ENCODE peak calls at places on chromosomes 5 and 9, in nine cellular contexts. One of them, this sample, is unnamed.

GRCh38 chr9:135017916-135018915 is 69.3 kb upstream of the OLFM1 start:
- DNase-seq in heart left ventricle: no peak
- DNase-seq in esophagus squamous epithelium: no peak
- DNase-seq in cardiac fibroblast: no peak
- DNase-seq in GM12865: no peak
- DNase-seq in OCI-LY7: no peak
- DNase-seq in AG04450: no peak
- DNase-seq in Calu3: no peak
- DNase-seq in AG10803: no peak
- DNase-seq in this sample: no peak

GRCh38 chr9:4389003-4389402 is 89.1 kb upstream of the GLIS3 start:
- DNase-seq in heart left ventricle: no peak
- DNase-seq in esophagus squamous epithelium: no peak
- DNase-seq in cardiac fibroblast: no peak
- DNase-seq in GM12865: no peak
- DNase-seq in OCI-LY7: no peak
- DNase-seq in AG04450: no peak
- DNase-seq in Calu3: no peak
- DNase-seq in AG10803: no peak
- DNase-seq in this sample: no peak

GRCh38 chr5:73783823-73784222 is 157.8 kb downstream of the ARHGEF28 start:
- DNase-seq in heart left ventricle: no peak
- DNase-seq in esophagus squamous epithelium: no peak
- DNase-seq in cardiac fibroblast: peak
- DNase-seq in GM12865: peak
- DNase-seq in OCI-LY7: peak
- DNase-seq in AG04450: no peak
- DNase-seq in Calu3: no peak
- DNase-seq in AG10803: peak
- DNase-seq in this sample: no peak

GRCh38 chr5:115774684-115775083 is 41.8 kb downstream of the CDO1 start:
- DNase-seq in heart left ventricle: peak
- DNase-seq in esophagus squamous epithelium: no peak
- DNase-seq in cardiac fibroblast: no peak
- DNase-seq in GM12865: no peak
- DNase-seq in OCI-LY7: no peak
- DNase-seq in AG04450: no peak
- DNase-seq in Calu3: no peak
- DNase-seq in AG10803: no peak
- DNase-seq in this sample: no peak

GRCh38 chr5:165607026-165607425 is 2101.6 kb downstream of the MAT2B start:
- DNase-seq in heart left ventricle: no peak
- DNase-seq in esophagus squamous epithelium: no peak
- DNase-seq in cardiac fibroblast: no peak
- DNase-seq in GM12865: no peak
- DNase-seq in OCI-LY7: no peak
- DNase-seq in AG04450: no peak
- DNase-seq in Calu3: no peak
- DNase-seq in AG10803: no peak
- DNase-seq in this sample: no peak

GRCh38 chr5:68245325-68245724 is 29.8 kb downstream of the PIK3R1 start:
- DNase-seq in heart left ventricle: no peak
- DNase-seq in esophagus squamous epithelium: no peak
- DNase-seq in cardiac fibroblast: no peak
- DNase-seq in GM12865: no peak
- DNase-seq in OCI-LY7: no peak
- DNase-seq in AG04450: no peak
- DNase-seq in Calu3: no peak
- DNase-seq in AG10803: peak
- DNase-seq in this sample: no peak

GRCh38 chr5:142411656-142412425 is 87.0 kb upstream of the SPRY4 start:
- DNase-seq in heart left ventricle: no peak
- DNase-seq in esophagus squamous epithelium: no peak
- DNase-seq in cardiac fibroblast: no peak
- DNase-seq in GM12865: no peak
- DNase-seq in OCI-LY7: no peak
- DNase-seq in AG04450: no peak
- DNase-seq in Calu3: no peak
- DNase-seq in AG10803: no peak
- DNase-seq in this sample: no peak

GRCh38 chr5:383621-384020 is 59.4 kb upstream of the EXOC3 start:
- DNase-seq in heart left ventricle: no peak
- DNase-seq in esophagus squamous epithelium: no peak
- DNase-seq in cardiac fibroblast: no peak
- DNase-seq in GM12865: no peak
- DNase-seq in OCI-LY7: no peak
- DNase-seq in AG04450: no peak
- DNase-seq in Calu3: no peak
- DNase-seq in AG10803: no peak
- DNase-seq in this sample: no peak

GRCh38 chr5:6396836-6397535 is 18.6 kb upstream of the MED10 start:
- DNase-seq in heart left ventricle: no peak
- DNase-seq in esophagus squamous epithelium: no peak
- DNase-seq in cardiac fibroblast: no peak
- DNase-seq in GM12865: no peak
- DNase-seq in OCI-LY7: no peak
- DNase-seq in AG04450: no peak
- DNase-seq in Calu3: no peak
- DNase-seq in AG10803: no peak
- DNase-seq in this sample: no peak

GRCh38 chr9:109846781-109847180 is 66.8 kb downstream of the PALM2AKAP2 start:
- DNase-seq in heart left ventricle: no peak
- DNase-seq in esophagus squamous epithelium: no peak
- DNase-seq in cardiac fibroblast: no peak
- DNase-seq in GM12865: no peak
- DNase-seq in OCI-LY7: no peak
- DNase-seq in AG04450: no peak
- DNase-seq in Calu3: no peak
- DNase-seq in AG10803: peak
- DNase-seq in this sample: no peak

GRCh38 chr5:74541381-74541781 is 99.1 kb downstream of the ENC1 start:
- DNase-seq in heart left ventricle: no peak
- DNase-seq in esophagus squamous epithelium: no peak
- DNase-seq in cardiac fibroblast: no peak
- DNase-seq in GM12865: no peak
- DNase-seq in OCI-LY7: no peak
- DNase-seq in AG04450: no peak
- DNase-seq in Calu3: no peak
- DNase-seq in AG10803: peak
- DNase-seq in this sample: no peak

GRCh38 chr5:80204808-80205614 is 50.8 kb downstream of the SERINC5 start:
- DNase-seq in heart left ventricle: peak
- DNase-seq in esophagus squamous epithelium: no peak
- DNase-seq in cardiac fibroblast: peak
- DNase-seq in GM12865: no peak
- DNase-seq in OCI-LY7: peak
- DNase-seq in AG04450: no peak
- DNase-seq in Calu3: peak
- DNase-seq in AG10803: no peak
- DNase-seq in this sample: no peak

GRCh38 chr5:142117579-142118420 is 9.2 kb downstream of the NDFIP1 start:
- DNase-seq in heart left ventricle: no peak
- DNase-seq in esophagus squamous epithelium: no peak
- DNase-seq in cardiac fibroblast: no peak
- DNase-seq in GM12865: no peak
- DNase-seq in OCI-LY7: no peak
- DNase-seq in AG04450: no peak
- DNase-seq in Calu3: no peak
- DNase-seq in AG10803: no peak
- DNase-seq in this sample: no peak

GRCh38 chr5:9467199-9468069 is 78.4 kb downstream of the SEMA5A start:
- DNase-seq in heart left ventricle: no peak
- DNase-seq in esophagus squamous epithelium: no peak
- DNase-seq in cardiac fibroblast: no peak
- DNase-seq in GM12865: no peak
- DNase-seq in OCI-LY7: no peak
- DNase-seq in AG04450: no peak
- DNase-seq in Calu3: no peak
- DNase-seq in AG10803: no peak
- DNase-seq in this sample: no peak

GRCh38 chr9:27701664-27702063 is 128.4 kb upstream of the C9orf72 start:
- DNase-seq in heart left ventricle: peak
- DNase-seq in esophagus squamous epithelium: no peak
- DNase-seq in cardiac fibroblast: peak
- DNase-seq in GM12865: no peak
- DNase-seq in OCI-LY7: no peak
- DNase-seq in AG04450: no peak
- DNase-seq in Calu3: peak
- DNase-seq in AG10803: no peak
- DNase-seq in this sample: peak

GRCh38 chr5:35183243-35183955 is 46.9 kb downstream of the PRLR start:
- DNase-seq in heart left ventricle: no peak
- DNase-seq in esophagus squamous epithelium: no peak
- DNase-seq in cardiac fibroblast: peak
- DNase-seq in GM12865: peak
- DNase-seq in OCI-LY7: peak
- DNase-seq in AG04450: no peak
- DNase-seq in Calu3: peak
- DNase-seq in AG10803: peak
- DNase-seq in this sample: no peak

GRCh38 chr9:81564632-81565031 is 124.7 kb downstream of the TLE1 start:
- DNase-seq in heart left ventricle: no peak
- DNase-seq in esophagus squamous epithelium: no peak
- DNase-seq in cardiac fibroblast: peak
- DNase-seq in GM12865: no peak
- DNase-seq in OCI-LY7: no peak
- DNase-seq in AG04450: no peak
- DNase-seq in Calu3: no peak
- DNase-seq in AG10803: peak
- DNase-seq in this sample: no peak

GRCh38 chr5:139495644-139496435 is 13.3 kb upstream of the STING1 start:
- DNase-seq in heart left ventricle: no peak
- DNase-seq in esophagus squamous epithelium: no peak
- DNase-seq in cardiac fibroblast: peak
- DNase-seq in GM12865: no peak
- DNase-seq in OCI-LY7: no peak
- DNase-seq in AG04450: no peak
- DNase-seq in Calu3: peak
- DNase-seq in AG10803: peak
- DNase-seq in this sample: no peak

GRCh38 chr9:36999728-37000333 is 34.2 kb downstream of the PAX5 start:
- DNase-seq in heart left ventricle: no peak
- DNase-seq in esophagus squamous epithelium: no peak
- DNase-seq in cardiac fibroblast: no peak
- DNase-seq in GM12865: peak
- DNase-seq in OCI-LY7: peak
- DNase-seq in AG04450: no peak
- DNase-seq in Calu3: no peak
- DNase-seq in AG10803: no peak
- DNase-seq in this sample: no peak

GRCh38 chr5:53063791-53064190 is 45.8 kb downstream of the MOCS2 start:
- DNase-seq in heart left ventricle: no peak
- DNase-seq in esophagus squamous epithelium: no peak
- DNase-seq in cardiac fibroblast: no peak
- DNase-seq in GM12865: no peak
- DNase-seq in OCI-LY7: no peak
- DNase-seq in AG04450: no peak
- DNase-seq in Calu3: no peak
- DNase-seq in AG10803: peak
- DNase-seq in this sample: no peak

DNA sequence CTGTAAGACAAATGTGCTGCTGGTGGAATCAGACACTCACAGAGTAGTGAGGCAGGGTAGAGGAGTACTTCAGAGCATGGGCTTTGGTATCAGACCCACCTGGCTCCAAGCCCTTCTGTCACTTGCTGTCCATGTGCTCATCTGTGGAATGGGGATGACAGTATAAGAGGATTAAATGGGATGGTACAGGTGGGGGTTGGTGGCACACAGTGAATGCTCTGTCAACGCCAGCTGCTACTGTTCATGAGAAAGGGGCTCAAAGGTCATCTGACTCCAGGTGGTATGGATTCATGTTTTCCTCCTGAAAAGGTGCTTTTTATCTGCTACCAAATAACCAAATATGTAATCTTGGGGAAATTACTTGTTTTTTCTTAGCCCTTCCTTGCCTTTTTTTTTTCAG is 23.0 kb upstream of the PPARGC1B start:
- DNase-seq in heart left ventricle: no peak
- DNase-seq in esophagus squamous epithelium: no peak
- DNase-seq in cardiac fibroblast: no peak
- DNase-seq in GM12865: no peak
- DNase-seq in OCI-LY7: no peak
- DNase-seq in AG04450: no peak
- DNase-seq in Calu3: no peak
- DNase-seq in AG10803: no peak
- DNase-seq in this sample: no peak
- TF ChIP-seq CTCF in heart left ventricle: no peak
- TF ChIP-seq CTCF in esophagus squamous epithelium: no peak
- TF ChIP-seq CTCF in cardiac fibroblast: no peak
- TF ChIP-seq CTCF in GM12865: no peak
- TF ChIP-seq CTCF in OCI-LY7: no peak
- TF ChIP-seq CTCF in AG04450: no peak
- TF ChIP-seq CTCF in Calu3: no peak
- TF ChIP-seq CTCF in AG10803: no peak
- TF ChIP-seq CTCF in this sample: no peak

DNA sequence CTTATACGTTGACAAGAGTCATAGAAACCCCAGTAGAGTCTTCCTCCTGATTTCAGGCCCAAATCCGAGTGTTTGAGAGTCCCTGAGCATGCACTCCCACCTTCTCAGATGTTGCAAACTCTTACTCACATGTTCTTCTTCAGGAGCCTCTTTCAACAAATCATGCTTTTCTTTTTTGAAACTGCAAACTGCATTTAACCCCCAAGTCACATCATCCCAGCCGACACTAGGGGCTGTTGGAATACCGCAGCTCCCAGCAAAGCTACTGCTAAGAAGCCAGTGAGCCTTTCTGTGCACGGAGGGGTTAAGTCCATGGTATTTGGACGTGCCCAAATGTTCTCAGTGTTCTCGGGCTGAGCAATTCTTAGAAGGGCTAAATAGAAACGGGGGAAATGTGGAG is 282.9 kb downstream of the NFIB start:
- DNase-seq in heart left ventricle: peak
- DNase-seq in esophagus squamous epithelium: no peak
- DNase-seq in cardiac fibroblast: peak
- DNase-seq in GM12865: no peak
- DNase-seq in OCI-LY7: no peak
- DNase-seq in AG04450: peak
- DNase-seq in Calu3: no peak
- DNase-seq in AG10803: no peak
- DNase-seq in this sample: no peak
- TF ChIP-seq CTCF in heart left ventricle: no peak
- TF ChIP-seq CTCF in esophagus squamous epithelium: no peak
- TF ChIP-seq CTCF in cardiac fibroblast: peak
- TF ChIP-seq CTCF in GM12865: no peak
- TF ChIP-seq CTCF in OCI-LY7: no peak
- TF ChIP-seq CTCF in AG04450: peak
- TF ChIP-seq CTCF in Calu3: no peak
- TF ChIP-seq CTCF in AG10803: no peak
- TF ChIP-seq CTCF in this sample: no peak

GRCh38 chr9:35834260-35835215 is 5.5 kb downstream of the TMEM8B start:
- DNase-seq in heart left ventricle: no peak
- DNase-seq in esophagus squamous epithelium: no peak
- DNase-seq in cardiac fibroblast: no peak
- DNase-seq in GM12865: peak
- DNase-seq in OCI-LY7: peak
- DNase-seq in AG04450: no peak
- DNase-seq in Calu3: no peak
- DNase-seq in AG10803: no peak
- DNase-seq in this sample: no peak
- TF ChIP-seq CTCF in heart left ventricle: no peak
- TF ChIP-seq CTCF in esophagus squamous epithelium: no peak
- TF ChIP-seq CTCF in cardiac fibroblast: no peak
- TF ChIP-seq CTCF in GM12865: no peak
- TF ChIP-seq CTCF in OCI-LY7: no peak
- TF ChIP-seq CTCF in AG04450: no peak
- TF ChIP-seq CTCF in Calu3: no peak
- TF ChIP-seq CTCF in AG10803: no peak
- TF ChIP-seq CTCF in this sample: no peak

GRCh38 chr5:58496488-58496887 is 5.3 kb downstream of the GAPT start:
- DNase-seq in heart left ventricle: no peak
- DNase-seq in esophagus squamous epithelium: no peak
- DNase-seq in cardiac fibroblast: no peak
- DNase-seq in GM12865: no peak
- DNase-seq in OCI-LY7: no peak
- DNase-seq in AG04450: no peak
- DNase-seq in Calu3: no peak
- DNase-seq in AG10803: no peak
- DNase-seq in this sample: no peak
- TF ChIP-seq CTCF in heart left ventricle: no peak
- TF ChIP-seq CTCF in esophagus squamous epithelium: no peak
- TF ChIP-seq CTCF in cardiac fibroblast: peak
- TF ChIP-seq CTCF in GM12865: peak
- TF ChIP-seq CTCF in OCI-LY7: peak
- TF ChIP-seq CTCF in AG04450: peak
- TF ChIP-seq CTCF in Calu3: peak
- TF ChIP-seq CTCF in AG10803: no peak
- TF ChIP-seq CTCF in this sample: no peak

This sample was measured in CD14-positive monocyte.